ENCODE peak calls at places on chromosomes 12 and 14, in ten cellular contexts. One of them, this sample, is unnamed.

GRCh38 chr12:112191840-112192321 is 66.5 kb downstream of the TRAFD1 start:
- DNase-seq in iPS DF 6.9: no peak
- DNase-seq in fibroblast of pulmonary artery: peak; percentile 46
- DNase-seq in endothelial cell: no peak
- DNase-seq in LoVo: no peak
- DNase-seq in NCI-H460: no peak
- DNase-seq in neural progenitor cell: no peak
- DNase-seq in stimulated activated CD4-positive, alpha-beta T cell treated with anti-CD3 and anti-CD28 coated beads, Interleukin-2, amount 100 ng/mL, for 48 hours: no peak
- DNase-seq in astrocyte of the cerebellum: no peak
- DNase-seq in fibroblast of mammary gland: no peak
- DNase-seq in this sample: no peak

GRCh38 chr12:9347328-9348127 is 139.3 kb upstream of the PZP start:
- DNase-seq in iPS DF 6.9: no peak
- DNase-seq in fibroblast of pulmonary artery: peak; percentile 23
- DNase-seq in endothelial cell: no peak
- DNase-seq in LoVo: peak; percentile 41
- DNase-seq in NCI-H460: no peak
- DNase-seq in neural progenitor cell: no peak
- DNase-seq in stimulated activated CD4-positive, alpha-beta T cell treated with anti-CD3 and anti-CD28 coated beads, Interleukin-2, amount 100 ng/mL, for 48 hours: no peak
- DNase-seq in astrocyte of the cerebellum: no peak
- DNase-seq in fibroblast of mammary gland: peak; percentile 52
- DNase-seq in this sample: no peak

GRCh38 chr14:67514650-67515385 is 18.3 kb upstream of the PLEKHH1 start:
- DNase-seq in iPS DF 6.9: no peak
- DNase-seq in fibroblast of pulmonary artery: peak; percentile 17
- DNase-seq in endothelial cell: peak; percentile 28
- DNase-seq in LoVo: peak; percentile 42
- DNase-seq in NCI-H460: no peak
- DNase-seq in neural progenitor cell: peak; percentile 70
- DNase-seq in stimulated activated CD4-positive, alpha-beta T cell treated with anti-CD3 and anti-CD28 coated beads, Interleukin-2, amount 100 ng/mL, for 48 hours: no peak
- DNase-seq in astrocyte of the cerebellum: no peak
- DNase-seq in fibroblast of mammary gland: peak; percentile 31
- DNase-seq in this sample: no peak

GRCh38 chr12:122894173-122895121 is 1.5 kb downstream of the VPS37B start:
- DNase-seq in iPS DF 6.9: no peak
- DNase-seq in fibroblast of pulmonary artery: no peak
- DNase-seq in endothelial cell: no peak
- DNase-seq in LoVo: peak; percentile 89
- DNase-seq in NCI-H460: no peak
- DNase-seq in neural progenitor cell: no peak
- DNase-seq in stimulated activated CD4-positive, alpha-beta T cell treated with anti-CD3 and anti-CD28 coated beads, Interleukin-2, amount 100 ng/mL, for 48 hours: no peak
- DNase-seq in astrocyte of the cerebellum: no peak
- DNase-seq in fibroblast of mammary gland: no peak
- DNase-seq in this sample: no peak

GRCh38 chr14:103716091-103716801 is 636 bp downstream of the ZFYVE21 start:
- DNase-seq in iPS DF 6.9: no peak
- DNase-seq in fibroblast of pulmonary artery: no peak
- DNase-seq in endothelial cell: peak; percentile 38
- DNase-seq in LoVo: no peak
- DNase-seq in NCI-H460: no peak
- DNase-seq in neural progenitor cell: no peak
- DNase-seq in stimulated activated CD4-positive, alpha-beta T cell treated with anti-CD3 and anti-CD28 coated beads, Interleukin-2, amount 100 ng/mL, for 48 hours: no peak
- DNase-seq in astrocyte of the cerebellum: no peak
- DNase-seq in fibroblast of mammary gland: no peak
- DNase-seq in this sample: no peak

GRCh38 chr12:51845451-51845850 is 3.1 kb downstream of the FIGNL2 start:
- DNase-seq in iPS DF 6.9: no peak
- DNase-seq in fibroblast of pulmonary artery: no peak
- DNase-seq in endothelial cell: no peak
- DNase-seq in LoVo: no peak
- DNase-seq in NCI-H460: no peak
- DNase-seq in neural progenitor cell: no peak
- DNase-seq in stimulated activated CD4-positive, alpha-beta T cell treated with anti-CD3 and anti-CD28 coated beads, Interleukin-2, amount 100 ng/mL, for 48 hours: no peak
- DNase-seq in astrocyte of the cerebellum: no peak
- DNase-seq in fibroblast of mammary gland: no peak
- DNase-seq in this sample: no peak

GRCh38 chr14:76937181-76938091 is 91.1 kb downstream of the IRF2BPL start:
- DNase-seq in iPS DF 6.9: no peak
- DNase-seq in fibroblast of pulmonary artery: peak; percentile 82
- DNase-seq in endothelial cell: no peak
- DNase-seq in LoVo: no peak
- DNase-seq in NCI-H460: no peak
- DNase-seq in neural progenitor cell: peak; percentile 78
- DNase-seq in stimulated activated CD4-positive, alpha-beta T cell treated with anti-CD3 and anti-CD28 coated beads, Interleukin-2, amount 100 ng/mL, for 48 hours: no peak
- DNase-seq in astrocyte of the cerebellum: peak; percentile 72
- DNase-seq in fibroblast of mammary gland: peak; percentile 87
- DNase-seq in this sample: no peak

GRCh38 chr14:35286707-35287106 is 5.5 kb upstream of the PSMA6 start:
- DNase-seq in iPS DF 6.9: no peak
- DNase-seq in fibroblast of pulmonary artery: no peak
- DNase-seq in endothelial cell: no peak
- DNase-seq in LoVo: no peak
- DNase-seq in NCI-H460: no peak
- DNase-seq in neural progenitor cell: no peak
- DNase-seq in stimulated activated CD4-positive, alpha-beta T cell treated with anti-CD3 and anti-CD28 coated beads, Interleukin-2, amount 100 ng/mL, for 48 hours: no peak
- DNase-seq in astrocyte of the cerebellum: no peak
- DNase-seq in fibroblast of mammary gland: no peak
- DNase-seq in this sample: no peak

GRCh38 chr12:45654002-45654401 is 75.5 kb upstream of the ARID2 start:
- DNase-seq in iPS DF 6.9: no peak
- DNase-seq in fibroblast of pulmonary artery: no peak
- DNase-seq in endothelial cell: no peak
- DNase-seq in LoVo: no peak
- DNase-seq in NCI-H460: no peak
- DNase-seq in neural progenitor cell: no peak
- DNase-seq in stimulated activated CD4-positive, alpha-beta T cell treated with anti-CD3 and anti-CD28 coated beads, Interleukin-2, amount 100 ng/mL, for 48 hours: no peak
- DNase-seq in astrocyte of the cerebellum: no peak
- DNase-seq in fibroblast of mammary gland: no peak
- DNase-seq in this sample: no peak

GRCh38 chr14:50924236-50924635 is 20.0 kb downstream of the PYGL start:
- DNase-seq in iPS DF 6.9: no peak
- DNase-seq in fibroblast of pulmonary artery: no peak
- DNase-seq in endothelial cell: no peak
- DNase-seq in LoVo: no peak
- DNase-seq in NCI-H460: no peak
- DNase-seq in neural progenitor cell: no peak
- DNase-seq in stimulated activated CD4-positive, alpha-beta T cell treated with anti-CD3 and anti-CD28 coated beads, Interleukin-2, amount 100 ng/mL, for 48 hours: no peak
- DNase-seq in astrocyte of the cerebellum: no peak
- DNase-seq in fibroblast of mammary gland: no peak
- DNase-seq in this sample: no peak

GRCh38 chr12:65495233-65495632 is 216.8 kb downstream of the MSRB3 start:
- DNase-seq in iPS DF 6.9: no peak
- DNase-seq in fibroblast of pulmonary artery: peak; percentile 40
- DNase-seq in endothelial cell: no peak
- DNase-seq in LoVo: peak; percentile 60
- DNase-seq in NCI-H460: no peak
- DNase-seq in neural progenitor cell: no peak
- DNase-seq in stimulated activated CD4-positive, alpha-beta T cell treated with anti-CD3 and anti-CD28 coated beads, Interleukin-2, amount 100 ng/mL, for 48 hours: no peak
- DNase-seq in astrocyte of the cerebellum: peak; percentile 34
- DNase-seq in fibroblast of mammary gland: peak; percentile 77
- DNase-seq in this sample: no peak

GRCh38 chr12:53287741-53288216 is 7.6 kb upstream of the PFDN5 start:
- DNase-seq in iPS DF 6.9: peak; percentile 35
- DNase-seq in fibroblast of pulmonary artery: peak; percentile 74
- DNase-seq in endothelial cell: peak; percentile 79
- DNase-seq in LoVo: peak; percentile 70
- DNase-seq in NCI-H460: peak; percentile 59
- DNase-seq in neural progenitor cell: peak; percentile 64
- DNase-seq in stimulated activated CD4-positive, alpha-beta T cell treated with anti-CD3 and anti-CD28 coated beads, Interleukin-2, amount 100 ng/mL, for 48 hours: peak; percentile 49
- DNase-seq in astrocyte of the cerebellum: peak; percentile 34
- DNase-seq in fibroblast of mammary gland: peak; percentile 46
- DNase-seq in this sample: peak; percentile 63

GRCh38 chr14:27387458-27387857 is 789.6 kb upstream of the NOVA1 start:
- DNase-seq in iPS DF 6.9: no peak
- DNase-seq in fibroblast of pulmonary artery: peak; percentile 36
- DNase-seq in endothelial cell: no peak
- DNase-seq in LoVo: no peak
- DNase-seq in NCI-H460: no peak
- DNase-seq in neural progenitor cell: no peak
- DNase-seq in stimulated activated CD4-positive, alpha-beta T cell treated with anti-CD3 and anti-CD28 coated beads, Interleukin-2, amount 100 ng/mL, for 48 hours: no peak
- DNase-seq in astrocyte of the cerebellum: no peak
- DNase-seq in fibroblast of mammary gland: no peak
- DNase-seq in this sample: no peak

GRCh38 chr12:34292736-34293625 is 270.7 kb downstream of the ALG10 start:
- DNase-seq in iPS DF 6.9: no peak
- DNase-seq in fibroblast of pulmonary artery: no peak
- DNase-seq in endothelial cell: no peak
- DNase-seq in LoVo: peak; percentile 7
- DNase-seq in NCI-H460: no peak
- DNase-seq in neural progenitor cell: no peak
- DNase-seq in stimulated activated CD4-positive, alpha-beta T cell treated with anti-CD3 and anti-CD28 coated beads, Interleukin-2, amount 100 ng/mL, for 48 hours: no peak
- DNase-seq in astrocyte of the cerebellum: no peak
- DNase-seq in fibroblast of mammary gland: no peak
- DNase-seq in this sample: peak; percentile 20

GRCh38 chr12:32134144-32134888 is 27.7 kb downstream of the BICD1 start:
- DNase-seq in iPS DF 6.9: no peak
- DNase-seq in fibroblast of pulmonary artery: peak; percentile 59
- DNase-seq in endothelial cell: no peak
- DNase-seq in LoVo: peak; percentile 32
- DNase-seq in NCI-H460: no peak
- DNase-seq in neural progenitor cell: no peak
- DNase-seq in stimulated activated CD4-positive, alpha-beta T cell treated with anti-CD3 and anti-CD28 coated beads, Interleukin-2, amount 100 ng/mL, for 48 hours: peak; percentile 49
- DNase-seq in astrocyte of the cerebellum: no peak
- DNase-seq in fibroblast of mammary gland: peak; percentile 69
- DNase-seq in this sample: no peak

GRCh38 chr12:632102-632696 is 31.0 kb downstream of the NINJ2 start:
- DNase-seq in iPS DF 6.9: no peak
- DNase-seq in fibroblast of pulmonary artery: peak; percentile 82
- DNase-seq in endothelial cell: no peak
- DNase-seq in LoVo: peak; percentile 71
- DNase-seq in NCI-H460: peak; percentile 66
- DNase-seq in neural progenitor cell: peak; percentile 77
- DNase-seq in stimulated activated CD4-positive, alpha-beta T cell treated with anti-CD3 and anti-CD28 coated beads, Interleukin-2, amount 100 ng/mL, for 48 hours: no peak
- DNase-seq in astrocyte of the cerebellum: peak; percentile 97
- DNase-seq in fibroblast of mammary gland: peak; percentile 76
- DNase-seq in this sample: peak; percentile 56

GRCh38 chr14:101226603-101227425 is 323.3 kb upstream of the RTL1 start:
- DNase-seq in iPS DF 6.9: no peak
- DNase-seq in fibroblast of pulmonary artery: no peak
- DNase-seq in endothelial cell: no peak
- DNase-seq in LoVo: no peak
- DNase-seq in NCI-H460: no peak
- DNase-seq in neural progenitor cell: no peak
- DNase-seq in stimulated activated CD4-positive, alpha-beta T cell treated with anti-CD3 and anti-CD28 coated beads, Interleukin-2, amount 100 ng/mL, for 48 hours: no peak
- DNase-seq in astrocyte of the cerebellum: no peak
- DNase-seq in fibroblast of mammary gland: no peak
- DNase-seq in this sample: no peak

GRCh38 chr14:79992799-79993198 is 218.5 kb downstream of the DIO2 start:
- DNase-seq in iPS DF 6.9: peak; percentile 22
- DNase-seq in fibroblast of pulmonary artery: no peak
- DNase-seq in endothelial cell: no peak
- DNase-seq in LoVo: no peak
- DNase-seq in NCI-H460: no peak
- DNase-seq in neural progenitor cell: peak; percentile 74
- DNase-seq in stimulated activated CD4-positive, alpha-beta T cell treated with anti-CD3 and anti-CD28 coated beads, Interleukin-2, amount 100 ng/mL, for 48 hours: no peak
- DNase-seq in astrocyte of the cerebellum: no peak
- DNase-seq in fibroblast of mammary gland: no peak
- DNase-seq in this sample: no peak

GRCh38 chr12:76856018-76856644 is 22.7 kb downstream of the CSRP2 start:
- DNase-seq in iPS DF 6.9: no peak
- DNase-seq in fibroblast of pulmonary artery: no peak
- DNase-seq in endothelial cell: no peak
- DNase-seq in LoVo: no peak
- DNase-seq in NCI-H460: no peak
- DNase-seq in neural progenitor cell: no peak
- DNase-seq in stimulated activated CD4-positive, alpha-beta T cell treated with anti-CD3 and anti-CD28 coated beads, Interleukin-2, amount 100 ng/mL, for 48 hours: no peak
- DNase-seq in astrocyte of the cerebellum: no peak
- DNase-seq in fibroblast of mammary gland: no peak
- DNase-seq in this sample: no peak

GRCh38 chr14:54570651-54571415 is 3.9 kb downstream of the SAMD4A start:
- DNase-seq in iPS DF 6.9: no peak
- DNase-seq in fibroblast of pulmonary artery: peak; percentile 82
- DNase-seq in endothelial cell: no peak
- DNase-seq in LoVo: no peak
- DNase-seq in NCI-H460: no peak
- DNase-seq in neural progenitor cell: no peak
- DNase-seq in stimulated activated CD4-positive, alpha-beta T cell treated with anti-CD3 and anti-CD28 coated beads, Interleukin-2, amount 100 ng/mL, for 48 hours: no peak
- DNase-seq in astrocyte of the cerebellum: peak; percentile 40
- DNase-seq in fibroblast of mammary gland: peak; percentile 92
- DNase-seq in this sample: no peak

GRCh38 chr14:61950340-61950739 is 188.1 kb downstream of the SNAPC1 start:
- DNase-seq in iPS DF 6.9: no peak
- DNase-seq in fibroblast of pulmonary artery: no peak
- DNase-seq in endothelial cell: no peak
- DNase-seq in LoVo: no peak
- DNase-seq in NCI-H460: no peak
- DNase-seq in neural progenitor cell: no peak
- DNase-seq in stimulated activated CD4-positive, alpha-beta T cell treated with anti-CD3 and anti-CD28 coated beads, Interleukin-2, amount 100 ng/mL, for 48 hours: no peak
- DNase-seq in astrocyte of the cerebellum: no peak
- DNase-seq in fibroblast of mammary gland: no peak
- DNase-seq in this sample: no peak

GRCh38 chr12:42716521-42716920 is 127.0 kb upstream of the PRICKLE1 start:
- DNase-seq in iPS DF 6.9: no peak
- DNase-seq in fibroblast of pulmonary artery: peak; percentile 24
- DNase-seq in endothelial cell: no peak
- DNase-seq in LoVo: no peak
- DNase-seq in NCI-H460: no peak
- DNase-seq in neural progenitor cell: no peak
- DNase-seq in stimulated activated CD4-positive, alpha-beta T cell treated with anti-CD3 and anti-CD28 coated beads, Interleukin-2, amount 100 ng/mL, for 48 hours: no peak
- DNase-seq in astrocyte of the cerebellum: no peak
- DNase-seq in fibroblast of mammary gland: peak; percentile 93
- DNase-seq in this sample: no peak

GRCh38 chr12:22083167-22083566 is 37.1 kb downstream of the CMAS start:
- DNase-seq in iPS DF 6.9: no peak
- DNase-seq in fibroblast of pulmonary artery: peak; percentile 58
- DNase-seq in endothelial cell: no peak
- DNase-seq in LoVo: peak; percentile 47
- DNase-seq in NCI-H460: peak; percentile 27
- DNase-seq in neural progenitor cell: no peak
- DNase-seq in stimulated activated CD4-positive, alpha-beta T cell treated with anti-CD3 and anti-CD28 coated beads, Interleukin-2, amount 100 ng/mL, for 48 hours: no peak
- DNase-seq in astrocyte of the cerebellum: peak; percentile 46
- DNase-seq in fibroblast of mammary gland: peak; percentile 49
- DNase-seq in this sample: peak; percentile 12

GRCh38 chr12:48013287-48013686 is 9.0 kb upstream of the COL2A1 start:
- DNase-seq in iPS DF 6.9: no peak
- DNase-seq in fibroblast of pulmonary artery: no peak
- DNase-seq in endothelial cell: no peak
- DNase-seq in LoVo: no peak
- DNase-seq in NCI-H460: no peak
- DNase-seq in neural progenitor cell: no peak
- DNase-seq in stimulated activated CD4-positive, alpha-beta T cell treated with anti-CD3 and anti-CD28 coated beads, Interleukin-2, amount 100 ng/mL, for 48 hours: no peak
- DNase-seq in astrocyte of the cerebellum: no peak
- DNase-seq in fibroblast of mammary gland: no peak
- DNase-seq in this sample: no peak

GRCh38 chr12:11540156-11540555 is 109.3 kb upstream of the ETV6 start:
- DNase-seq in iPS DF 6.9: no peak
- DNase-seq in fibroblast of pulmonary artery: no peak
- DNase-seq in endothelial cell: no peak
- DNase-seq in LoVo: no peak
- DNase-seq in NCI-H460: no peak
- DNase-seq in neural progenitor cell: no peak
- DNase-seq in stimulated activated CD4-positive, alpha-beta T cell treated with anti-CD3 and anti-CD28 coated beads, Interleukin-2, amount 100 ng/mL, for 48 hours: no peak
- DNase-seq in astrocyte of the cerebellum: no peak
- DNase-seq in fibroblast of mammary gland: no peak
- DNase-seq in this sample: no peak

GRCh38 chr12:46110220-46110700 is 119.9 kb upstream of the SCAF11 start:
- DNase-seq in iPS DF 6.9: no peak
- DNase-seq in fibroblast of pulmonary artery: no peak
- DNase-seq in endothelial cell: no peak
- DNase-seq in LoVo: no peak
- DNase-seq in NCI-H460: no peak
- DNase-seq in neural progenitor cell: no peak
- DNase-seq in stimulated activated CD4-positive, alpha-beta T cell treated with anti-CD3 and anti-CD28 coated beads, Interleukin-2, amount 100 ng/mL, for 48 hours: no peak
- DNase-seq in astrocyte of the cerebellum: no peak
- DNase-seq in fibroblast of mammary gland: no peak
- DNase-seq in this sample: no peak

GRCh38 chr12:23039834-23040233 is 414.9 kb downstream of the ETNK1 start:
- DNase-seq in iPS DF 6.9: no peak
- DNase-seq in fibroblast of pulmonary artery: no peak
- DNase-seq in endothelial cell: no peak
- DNase-seq in LoVo: no peak
- DNase-seq in NCI-H460: no peak
- DNase-seq in neural progenitor cell: no peak
- DNase-seq in stimulated activated CD4-positive, alpha-beta T cell treated with anti-CD3 and anti-CD28 coated beads, Interleukin-2, amount 100 ng/mL, for 48 hours: no peak
- DNase-seq in astrocyte of the cerebellum: no peak
- DNase-seq in fibroblast of mammary gland: peak; percentile 1
- DNase-seq in this sample: no peak

GRCh38 chr14:103483600-103483999 is 39.0 kb downstream of the CKB start:
- DNase-seq in iPS DF 6.9: no peak
- DNase-seq in fibroblast of pulmonary artery: peak; percentile 68
- DNase-seq in endothelial cell: no peak
- DNase-seq in LoVo: no peak
- DNase-seq in NCI-H460: no peak
- DNase-seq in neural progenitor cell: no peak
- DNase-seq in stimulated activated CD4-positive, alpha-beta T cell treated with anti-CD3 and anti-CD28 coated beads, Interleukin-2, amount 100 ng/mL, for 48 hours: no peak
- DNase-seq in astrocyte of the cerebellum: peak; percentile 88
- DNase-seq in fibroblast of mammary gland: peak; percentile 94
- DNase-seq in this sample: peak; percentile 30